ENCODE peak calls at places on chromosomes 1 and 21, in six cellular contexts. M, R, D, F, Z and X are unnamed samples.

GRCh38 chr1:29576510-29576909 is 340.2 kb downstream of the PTPRU start:
- DNase-seq in D (no peak), F (no peak), Z (no peak), M (no peak), R (no peak), X (no peak)

GRCh38 chr1:160189649-160190625 is at the start of gene CASQ1:
- DNase-seq in R (peak), Z (no peak), F (no peak), M (no peak), D (no peak), X (no peak)

GRCh38 chr1:10778640-10779039 is 17.8 kb downstream of the CASZ1 start:
- DNase-seq in F (no peak), M (no peak), R (no peak), D (no peak), Z (no peak), X (no peak)

GRCh38 chr1:47963093-47963492 is 34.1 kb downstream of the TRABD2B start:
- DNase-seq in Z (no peak), R (no peak), M (no peak), D (no peak), F (no peak), X (no peak)

GRCh38 chr1:160028426-160028825 is 3.4 kb downstream of the PIGM start:
- DNase-seq in Z (no peak), R (no peak), D (no peak), M (no peak), F (no peak), X (no peak)

GRCh38 chr1:42943166-42943565 is 15.5 kb downstream of the SLC2A1 start:
- DNase-seq in R (no peak), D (no peak), Z (no peak), M (no peak), F (no peak), X (no peak)

GRCh38 chr1:228802386-228803221 is 67.3 kb downstream of the RHOU start:
- DNase-seq in F (no peak), Z (peak), D (peak), R (peak), M (no peak), X (no peak)

GRCh38 chr1:93056214-93056613 is 22.9 kb upstream of the MTF2 start:
- DNase-seq in D (peak), R (peak), M (no peak), F (no peak), Z (peak), X (peak)

GRCh38 chr1:224205438-224205840 is 22.4 kb downstream of the DEGS1 start:
- DNase-seq in D (peak), R (peak), Z (no peak), F (peak), M (no peak), X (no peak)

GRCh38 chr1:94753171-94753972 is 66.8 kb upstream of the SLC44A3 start:
- DNase-seq in R (peak), F (no peak), Z (no peak), M (no peak), D (peak), X (no peak)

GRCh38 chr1:206727981-206728380 is 42.6 kb upstream of the IL19 start:
- DNase-seq in Z (no peak), D (no peak), R (no peak), M (no peak), F (no peak), X (no peak)

GRCh38 chr1:21628798-21629393 is 40.3 kb downstream of the RAP1GAP start:
- DNase-seq in Z (no peak), M (no peak), D (no peak), F (no peak), R (no peak), X (peak)

GRCh38 chr1:21511579-21512522 is 2.6 kb downstream of the ALPL start:
- DNase-seq in Z (no peak), M (no peak), F (peak), D (peak), R (peak), X (peak)

GRCh38 chr1:248730507-248731335 is 24.8 kb downstream of the LYPD8 start:
- DNase-seq in M (no peak), D (no peak), R (no peak), F (peak), Z (no peak), X (no peak)

GRCh38 chr1:43437031-43437973 is 16.4 kb downstream of the HYI start:
- DNase-seq in M (no peak), F (peak), D (no peak), Z (no peak), R (no peak), X (no peak)

GRCh38 chr1:41859686-41860085 is 59.0 kb downstream of the HIVEP3 start:
- DNase-seq in D (no peak), F (no peak), M (no peak), R (no peak), Z (no peak), X (no peak)

GRCh38 chr1:207747627-207748492 is 4.0 kb upstream of the CD46 start:
- DNase-seq in F (no peak), D (no peak), Z (peak), R (no peak), M (no peak), X (no peak)

GRCh38 chr1:194233069-194233468 is 1046.7 kb upstream of the B3GALT2 start:
- DNase-seq in F (no peak), M (no peak), R (peak), D (peak), Z (no peak), X (no peak)

GRCh38 chr1:206116191-206116872 is 856 bp downstream of the AVPR1B start:
- DNase-seq in R (no peak), M (no peak), D (no peak), Z (peak), F (no peak), X (no peak)

GRCh38 chr1:178768423-178768822 is 43.4 kb downstream of the RALGPS2 start:
- DNase-seq in F (peak), D (peak), Z (peak), R (no peak), M (peak), X (peak)

GRCh38 chr1:156840880-156841279 is 18.0 kb downstream of the INSRR start:
- DNase-seq in Z (no peak), F (no peak), M (no peak), R (no peak), D (no peak), X (no peak)

GRCh38 chr1:201640624-201641023 is 101.7 kb downstream of the NAV1 start:
- DNase-seq in R (peak), F (no peak), D (peak), Z (no peak), M (no peak), X (no peak)

GRCh38 chr1:81800741-81801031 is at the start of gene ADGRL2:
- DNase-seq in Z (no peak), D (no peak), R (no peak), F (no peak), M (no peak), X (no peak)

GRCh38 chr1:30317921-30318320 is 405.5 kb downstream of the MATN1 start:
- DNase-seq in R (no peak), D (no peak), M (no peak), F (no peak), Z (peak), X (no peak)

GRCh38 chr1:41964400-41964799 is 45.7 kb upstream of the HIVEP3 start:
- DNase-seq in R (no peak), Z (no peak), F (no peak), M (no peak), D (no peak), X (no peak)

GRCh38 chr1:85465099-85465790 is at the start of gene DDAH1:
- DNase-seq in Z (peak), F (peak), D (peak), R (peak), M (no peak), X (peak)

GRCh38 chr1:5465281-5465680 is 526.9 kb downstream of the NPHP4 start:
- DNase-seq in D (no peak), M (no peak), R (no peak), Z (no peak), F (no peak), X (no peak)

GRCh38 chr1:161305872-161306519 is 3.8 kb downstream of the MPZ start:
- DNase-seq in M (peak), Z (peak), R (peak), D (peak), F (peak), X (peak)

GRCh38 chr1:20361805-20362381 is 71.2 kb downstream of the VWA5B1 start:
- DNase-seq in M (peak), R (peak), D (peak), F (peak), Z (peak), X (peak)

GRCh38 chr1:68954841-68955240 is 458.0 kb upstream of the DEPDC1 start:
- DNase-seq in F (no peak), Z (no peak), R (no peak), M (no peak), D (peak), X (no peak)

GRCh38 chr1:166721145-166721544 is 118.1 kb upstream of the POGK start:
- DNase-seq in M (peak), F (no peak), Z (no peak), D (peak), R (no peak), X (peak)

GRCh38 chr1:168227620-168228019 is 1.8 kb downstream of the SFT2D2 start:
- DNase-seq in M (no peak), Z (no peak), F (no peak), R (no peak), D (peak), X (no peak)

GRCh38 chr1:168223261-168223660 is 2.5 kb upstream of the SFT2D2 start:
- DNase-seq in R (no peak), M (no peak), D (no peak), F (no peak), Z (no peak), X (no peak)

GRCh38 chr1:168223681-168224515 is 1.9 kb upstream of the SFT2D2 start:
- DNase-seq in Z (no peak), M (no peak), R (no peak), D (peak), F (no peak), X (no peak)

GRCh38 chr1:168224991-168225390 is 813 bp upstream of the SFT2D2 start:
- DNase-seq in R (no peak), M (no peak), D (no peak), F (no peak), Z (no peak), X (no peak)

GRCh38 chr1:168225476-168226190 is at the start of gene SFT2D2:
- DNase-seq in R (peak), D (peak), F (peak), M (peak), Z (peak), X (peak)
- H2BK5ac ChIP-seq in R (peak), D (peak), F (peak), M (peak), Z (peak), X (peak)

DNA sequence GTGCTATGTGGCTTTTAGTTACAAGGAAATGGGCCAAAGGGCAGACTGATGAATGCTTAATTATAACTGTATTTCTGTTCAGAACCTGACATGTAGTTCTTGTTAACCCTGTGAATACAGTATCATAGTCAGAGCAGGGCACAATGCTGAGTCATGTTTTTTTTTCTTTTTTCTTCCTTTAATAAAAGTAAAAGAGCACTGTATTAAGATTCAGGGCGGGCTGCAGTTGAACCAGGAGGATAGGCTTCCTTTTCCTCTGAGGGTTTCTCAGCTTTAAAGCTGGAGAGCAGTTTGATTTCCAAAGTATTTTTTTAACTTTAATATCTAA is 8.7 kb downstream of the CLDN8 start:
- DNase-seq in F (no peak), D (no peak), Z (no peak), M (no peak), R (no peak), X (no peak)
- H3K4me3 ChIP-seq in F (no peak), D (no peak), Z (no peak), M (no peak), R (no peak), X (no peak)

GRCh38 chr21:17527711-17528110 is 14.9 kb downstream of the CXADR start:
- DNase-seq in Z (no peak), F (no peak), R (no peak), M (no peak), D (no peak), X (no peak)

GRCh38 chr21:17524635-17525034 is 11.8 kb downstream of the CXADR start:
- DNase-seq in D (no peak), Z (no peak), M (no peak), R (no peak), F (no peak), X (no peak)

GRCh38 chr21:17526771-17527170 is 13.9 kb downstream of the CXADR start:
- DNase-seq in D (no peak), R (no peak), Z (no peak), F (no peak), M (no peak), X (no peak)

GRCh38 chr21:17529648-17530047 is 16.8 kb downstream of the CXADR start:
- DNase-seq in D (no peak), Z (no peak), R (no peak), M (no peak), F (no peak), X (no peak)

GRCh38 chr21:17527240-17527639 is 14.4 kb downstream of the CXADR start:
- DNase-seq in F (no peak), D (peak), Z (no peak), M (no peak), R (peak), X (peak)
- H2BK5ac ChIP-seq in F (no peak), D (no peak), Z (peak), M (no peak), R (no peak), X (no peak)

GRCh38 chr1:169200319-169200718 is 93.8 kb downstream of the ATP1B1 start:
- DNase-seq in F (no peak), Z (no peak), D (no peak), M (no peak), R (no peak), X (no peak)
- H3K4me3 ChIP-seq in F (no peak), Z (no peak), D (no peak), M (no peak), R (no peak), X (no peak)

GRCh38 chr1:32650752-32651460 is at the start of gene RBBP4:
- DNase-seq in M (peak), D (peak), F (peak), R (peak), Z (peak), X (peak)
- H2BK5ac ChIP-seq in M (peak), D (peak), F (peak), R (peak), Z (peak), X (peak)